ENCODE peak calls at places on chromosomes 1 and 21, in five cellular contexts. D is GM23338, T is GM23248, C is neural progenitor cell, I is MM.1S. W is an unnamed sample.

GRCh38 chr1:232901255-232901654 is 49.2 kb upstream of the NTPCR start:
- DNase-seq in T (no peak), D (peak; percentile 8), I (peak; percentile 84), C (peak; percentile 34), W (no peak)

GRCh38 chr21:41482980-41483379 is 25.0 kb downstream of the TMPRSS2 start:
- DNase-seq in C (no peak), I (no peak), T (no peak), D (no peak), W (no peak)

GRCh38 chr1:55141295-55141893 is 73.8 kb downstream of the USP24 start:
- DNase-seq in I (no peak), C (peak; percentile 3), T (peak; percentile 17), D (no peak), W (no peak)

GRCh38 chr1:54864460-54865208 is 22.4 kb downstream of the DHCR24 start:
- DNase-seq in C (no peak), I (no peak), T (no peak), D (no peak), W (no peak)

GRCh38 chr1:5961601-5962000 is 30.6 kb downstream of the NPHP4 start:
- DNase-seq in T (no peak), C (no peak), I (no peak), D (no peak), W (no peak)

GRCh38 chr1:210143465-210144062 is 89.0 kb upstream of the SERTAD4 start:
- DNase-seq in T (peak; percentile 75), C (peak; percentile 81), I (peak; percentile 89), D (peak; percentile 84), W (peak; percentile 95)

GRCh38 chr1:216691710-216692109 is 31.5 kb downstream of the ESRRG start:
- DNase-seq in D (no peak), C (no peak), I (no peak), T (no peak), W (no peak)

GRCh38 chr1:25700626-25701025 is 84.0 kb downstream of the MAN1C1 start:
- DNase-seq in T (peak; percentile 34), I (no peak), D (peak; percentile 76), C (peak; percentile 51), W (no peak)

GRCh38 chr1:116987256-116987555 is 14.4 kb upstream of the CD101 start:
- DNase-seq in C (no peak), D (no peak), T (no peak), I (no peak), W (no peak)

GRCh38 chr1:184945034-184945433 is 29.3 kb downstream of the NIBAN1 start:
- DNase-seq in I (no peak), D (no peak), T (no peak), C (no peak), W (no peak)

GRCh38 chr1:47761201-47761930 is 235.8 kb downstream of the TRABD2B start:
- DNase-seq in T (no peak), C (no peak), D (no peak), I (no peak), W (no peak)

GRCh38 chr1:115329965-115330364 is 8.1 kb downstream of the NGF start:
- DNase-seq in I (no peak), T (peak; percentile 61), C (no peak), D (no peak), W (peak; percentile 29)

GRCh38 chr1:25657786-25658760 is 41.5 kb downstream of the MAN1C1 start:
- DNase-seq in C (no peak), I (no peak), D (no peak), T (no peak), W (no peak)

GRCh38 chr1:90045853-90046563 is 51.1 kb downstream of the ZNF326 start:
- DNase-seq in T (peak; percentile 38), I (peak; percentile 11), D (peak; percentile 67), C (peak; percentile 51), W (peak; percentile 50)

GRCh38 chr1:41282679-41283317 is 40.7 kb upstream of the SCMH1 start:
- DNase-seq in T (peak; percentile 59), C (peak; percentile 74), I (peak; percentile 14), D (peak; percentile 80), W (peak; percentile 48)

GRCh38 chr1:87981386-87981785 is 652.7 kb downstream of the LMO4 start:
- DNase-seq in D (no peak), I (no peak), T (no peak), C (no peak), W (no peak)

GRCh38 chr21:20270365-20271055 is 727.7 kb upstream of the NCAM2 start:
- DNase-seq in D (no peak), I (no peak), C (no peak), T (no peak), W (no peak)

GRCh38 chr1:58773406-58773840 is 10.4 kb downstream of the JUN start:
- DNase-seq in T (peak; percentile 52), I (peak; percentile 88), D (no peak), C (peak; percentile 21), W (peak; percentile 63)

GRCh38 chr1:88302843-88303486 is 381.1 kb upstream of the PKN2 start:
- DNase-seq in D (peak; percentile 67), I (peak; percentile 17), C (peak; percentile 59), T (peak; percentile 80), W (peak; percentile 51)

GRCh38 chr1:40315795-40316594 is 1.1 kb downstream of the COL9A2 start:
- DNase-seq in T (peak; percentile 35), D (peak; percentile 58), C (peak; percentile 58), I (no peak), W (no peak)

GRCh38 chr1:115426271-115426771 is 88.3 kb upstream of the NGF start:
- DNase-seq in T (peak; percentile 92), D (no peak), C (no peak), I (no peak), W (peak; percentile 77)

GRCh38 chr1:43386676-43387075 is 2.9 kb downstream of the MED8 start:
- DNase-seq in I (no peak), T (no peak), C (no peak), D (no peak), W (no peak)

GRCh38 chr1:217907504-217907903 is 276.4 kb downstream of the SPATA17 start:
- DNase-seq in C (no peak), T (peak; percentile 28), D (no peak), I (no peak), W (peak; percentile 92)

GRCh38 chr1:217911908-217912307 is 280.8 kb downstream of the SPATA17 start:
- DNase-seq in I (no peak), T (peak; percentile 10), D (peak; percentile 74), C (no peak), W (peak; percentile 67)

GRCh38 chr1:217910205-217910604 is 279.1 kb downstream of the SPATA17 start:
- DNase-seq in T (no peak), D (no peak), I (no peak), C (no peak), W (no peak)

DNA sequence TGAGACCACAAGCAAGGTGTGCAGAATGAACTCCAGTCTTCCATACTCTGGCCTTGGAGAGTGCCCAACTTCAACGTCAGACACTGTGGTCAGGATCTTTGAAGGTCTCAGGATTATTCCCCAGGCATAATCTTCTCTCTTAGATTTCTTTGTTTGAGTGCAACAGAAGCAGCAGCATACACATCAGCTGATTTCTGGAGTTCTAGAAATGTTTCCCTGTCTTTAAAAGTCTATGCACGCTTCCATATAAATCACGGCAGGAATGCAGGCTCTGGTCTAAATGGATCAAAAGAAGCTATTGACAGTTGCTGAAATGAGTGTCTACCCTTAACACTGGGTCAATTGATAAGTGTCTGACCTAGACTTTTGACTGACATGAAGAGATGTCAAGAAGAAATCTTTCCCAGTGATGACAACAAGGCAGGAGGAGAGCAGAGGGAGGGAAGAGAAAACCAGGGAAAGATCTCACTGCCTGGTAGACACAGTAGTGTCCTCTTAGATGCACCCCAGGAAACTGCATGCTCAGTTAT is 279.7 kb downstream of the SPATA17 start:
- DNase-seq in C (no peak), I (no peak), T (no peak), D (no peak), W (no peak)
- H2AFZ ChIP-seq in C (no peak overlapping the region), I (no peak overlapping the region), T (no peak overlapping the region), D (no peak overlapping the region), W (no peak overlapping the region)

DNA sequence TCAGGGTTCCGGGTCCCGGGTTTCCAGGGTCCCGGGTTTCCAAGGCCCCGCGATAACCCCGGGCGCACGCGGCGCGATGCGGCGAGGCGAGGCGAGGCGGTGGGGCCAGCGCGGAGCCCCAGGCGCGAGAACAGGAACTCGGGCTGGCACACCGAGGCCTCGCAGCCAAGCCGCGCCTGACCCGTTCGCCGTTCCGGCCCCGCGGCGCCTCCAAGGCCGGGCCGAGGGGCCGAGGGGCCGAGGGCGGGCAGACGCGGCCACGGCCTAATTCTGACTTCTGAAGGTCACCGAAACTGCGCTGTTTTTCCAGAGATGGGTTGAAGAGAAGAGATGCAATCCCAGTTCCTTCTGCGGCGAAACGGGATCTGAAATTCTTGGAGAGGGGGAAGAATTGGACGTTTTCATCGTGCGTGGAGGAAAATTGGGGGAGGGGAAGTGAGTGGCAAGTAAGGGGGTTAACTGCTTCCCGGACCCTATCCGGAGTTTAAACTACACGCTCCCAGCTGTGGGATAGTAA is 8.3 kb downstream of the TBX15 start:
- DNase-seq in I (no peak), D (peak; percentile 58), T (peak; percentile 66), C (peak; percentile 51), W (no peak)
- TF ChIP-seq EZH2 in I (no peak), D (peak; percentile 88), T (no peak), C (peak; percentile 91), W (no peak)

GRCh38 chr1:158537609-158538008 is 16.6 kb downstream of the OR6Y1 start:
- DNase-seq in C (no peak), T (no peak), I (no peak), D (no peak), W (no peak)

GRCh38 chr1:158534496-158534895 is 19.7 kb downstream of the OR6Y1 start:
- DNase-seq in I (no peak), T (no peak), C (no peak), D (no peak), W (no peak)
- H3F3A ChIP-seq in I (no peaks in the 10 kb centered on the region), T (no peaks in the 10 kb centered on the region), C (no peaks in the 10 kb centered on the region), D (no peaks in the 10 kb centered on the region), W (no peaks in the 10 kb centered on the region)

GRCh38 chr1:95113684-95114083 is 3.5 kb upstream of the TLCD4 start:
- DNase-seq in T (no peak), C (no peak), I (no peak), D (no peak), W (no peak)
- H2AFZ ChIP-seq in T (no peak overlapping the region), C (no peak overlapping the region), I (no peak overlapping the region), D (no peak overlapping the region), W (no peak overlapping the region)

W was measured in PC-3.